ENCODE peak calls at places on chromosomes 16 and 17, in four cellular contexts. W is HepG2, R is K562, I is HCT116. N is an unnamed sample.

GRCh38 chr17:7886227-7887037 is 2.2 kb upstream of the CHD3 start:
- ATAC-seq in I (peak), R (peak), W (peak), N (no peak)

GRCh38 chr16:66026211-66026610 is 340.3 kb upstream of the CDH5 start:
- ATAC-seq in R (peak), W (peak), I (peak), N (no peak)

GRCh38 chr17:4161560-4162221 is 18.7 kb downstream of the CYB5D2 start:
- ATAC-seq in W (peak), I (no peak), R (peak), N (no peak)

GRCh38 chr17:65627892-65628622 is 66.6 kb upstream of the AXIN2 start:
- ATAC-seq in W (peak), R (no peak), I (peak), N (peak)

GRCh38 chr17:8837438-8838075 is 29.9 kb downstream of the PIK3R6 start:
- ATAC-seq in W (peak), R (no peak), I (no peak), N (no peak)

GRCh38 chr17:305090-305976 is 47.3 kb downstream of the RPH3AL start:
- ATAC-seq in W (no peak), R (no peak), I (no peak), N (no peak)

GRCh38 chr16:20879175-20880053 is 20.7 kb downstream of the DCUN1D3 start:
- ATAC-seq in R (no peak), W (peak), I (peak), N (no peak)

GRCh38 chr17:72501404-72502110 is 380.7 kb downstream of the SOX9 start:
- ATAC-seq in W (peak), I (no peak), R (no peak), N (no peak)

GRCh38 chr17:28045304-28045703 is 2.8 kb downstream of the NLK start:
- ATAC-seq in R (no peak), W (no peak), I (no peak), N (no peak)

GRCh38 chr17:41976142-41976768 is 9.7 kb downstream of the CNP start:
- ATAC-seq in I (no peak), W (peak), R (no peak), N (peak)

GRCh38 chr16:29702307-29702706 is 23.3 kb downstream of the QPRT start:
- ATAC-seq in R (no peak), I (no peak), W (no peak), N (no peak)

GRCh38 chr16:66278604-66279262 is 87.8 kb upstream of the CDH5 start:
- ATAC-seq in I (peak), W (peak), R (no peak), N (no peak)

GRCh38 chr16:72848759-72849664 is 198.9 kb downstream of the ZFHX3 start:
- ATAC-seq in I (peak), R (no peak), W (no peak), N (peak)

GRCh38 chr17:80859004-80859941 is 132.4 kb upstream of the CHMP6 start:
- ATAC-seq in I (no peak), R (no peak), W (no peak), N (peak)

GRCh38 chr16:23842137-23842600 is 6.4 kb downstream of the PRKCB start:
- ATAC-seq in W (no peak), I (no peak), R (no peak), N (no peak)

GRCh38 chr17:78745407-78746088 is 36.5 kb downstream of the CYTH1 start:
- ATAC-seq in I (peak), R (peak), W (no peak), N (no peak)

DNA sequence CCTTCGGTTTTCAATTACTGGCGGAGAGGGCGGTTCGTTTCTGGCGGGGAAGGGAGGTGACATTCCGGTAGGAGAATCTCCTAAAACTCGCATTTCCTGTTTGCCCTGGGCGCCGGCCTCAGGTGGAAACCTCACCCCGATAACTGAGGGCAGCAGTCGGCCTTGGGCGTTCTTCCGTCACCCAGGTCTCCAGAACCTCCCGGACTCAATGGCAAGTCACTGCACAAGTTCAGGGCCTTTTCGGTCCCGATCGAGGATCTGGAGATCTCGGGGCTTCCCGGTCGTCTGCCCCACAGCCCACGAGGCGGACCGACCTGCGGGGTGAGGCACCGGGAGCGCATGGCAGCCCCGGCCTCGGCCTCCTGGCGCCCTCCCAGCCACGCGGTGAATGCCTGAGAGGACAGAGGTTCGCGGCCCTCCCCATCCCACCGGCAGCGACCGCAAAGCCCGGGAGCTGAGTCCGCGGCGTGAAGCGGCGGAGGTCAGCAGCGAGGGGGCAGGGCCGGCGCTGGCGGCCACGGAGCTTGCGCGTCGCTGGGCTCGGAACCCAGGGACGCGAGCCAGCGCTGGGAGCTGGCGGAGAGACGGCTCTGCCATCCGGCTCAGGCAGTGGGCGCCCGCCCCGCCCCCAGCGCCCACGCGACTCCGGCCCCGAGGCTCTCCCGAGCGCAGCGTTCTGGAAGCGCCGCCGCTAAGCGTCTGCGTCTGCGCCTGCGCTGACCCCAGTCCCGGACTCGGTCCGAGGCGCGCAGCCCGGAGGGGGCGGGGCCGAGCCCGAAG is 58.4 kb downstream of the SRL start:
- ATAC-seq in I (peak), W (peak), R (peak), N (peak)
- TF ChIP-seq CTCF in I (no peak), W (no peak), R (no peak), N (peak)

GRCh38 chr16:86765389-86766026 is 187.2 kb downstream of the FOXL1 start:
- ATAC-seq in R (no peak), W (no peak), I (no peak), N (no peak)
- TF ChIP-seq POLR2AphosphoS5 in R (no peak), W (no peak), I (no peak), N (no peak)

GRCh38 chr17:48451489-48451888 is 21.5 kb upstream of the SKAP1 start:
- ATAC-seq in I (no peak), R (no peak), W (no peak), N (no peak)
- TF ChIP-seq CTCF in I (no peak), R (no peak), W (no peak), N (no peak)

GRCh38 chr17:20999044-20999573 is 43.7 kb downstream of the USP22 start:
- ATAC-seq in R (peak), I (no peak), W (no peak), N (peak)
- TF ChIP-seq POLR2AphosphoS5 in R (peak), I (peak), W (peak), N (peak)